ENCODE peak calls at places on chromosomes 2 and 18, in five cellular contexts. Z is fibroblast of mammary gland, U is substantia nigra, C is CD14-positive monocyte, O is foreskin fibroblast. W is an unnamed sample.

GRCh38 chr18:61889541-61889940 is 3.3 kb downstream of the RNF152 start:
- DNase-seq in Z (no peak), U (no peak), C (no peak), O (no peak), W (no peak)

GRCh38 chr2:64932327-64933216 is 56.6 kb upstream of the SLC1A4 start:
- DNase-seq in Z (no peak), U (no peak), C (no peak), O (no peak), W (no peak)

GRCh38 chr2:28499298-28499697 is 3.4 kb downstream of the PLB1 start:
- DNase-seq in Z (no peak), U (no peak), C (no peak), O (no peak), W (no peak)

GRCh38 chr2:181036848-181037603 is 56.6 kb downstream of the UBE2E3 start:
- DNase-seq in Z (peak), U (no peak), C (no peak), O (peak), W (peak)

GRCh38 chr2:165874445-165875039 is 79.0 kb downstream of the TTC21B start:
- DNase-seq in Z (peak), U (no peak), C (no peak), O (peak), W (peak)

GRCh38 chr2:37866535-37866934 is 58.6 kb upstream of the RMDN2 start:
- DNase-seq in Z (no peak), U (no peak), C (no peak), O (no peak), W (no peak)

GRCh38 chr18:3826021-3826420 is 376.0 kb downstream of the TGIF1 start:
- DNase-seq in Z (no peak), U (no peak), C (no peak), O (no peak), W (no peak)

GRCh38 chr2:195535911-195536522 is 121.0 kb upstream of the SLC39A10 start:
- DNase-seq in Z (no peak), U (no peak), C (peak), O (no peak), W (no peak)

GRCh38 chr2:236541008-236541562 is 28.5 kb upstream of the ACKR3 start:
- DNase-seq in Z (no peak), U (no peak), C (no peak), O (no peak), W (peak)

GRCh38 chr18:57404345-57404744 is 30.8 kb upstream of the ONECUT2 start:
- DNase-seq in Z (no peak), U (no peak), C (no peak), O (no peak), W (no peak)

GRCh38 chr2:224101820-224102630 is 62.9 kb upstream of the SERPINE2 start:
- DNase-seq in Z (peak), U (no peak), C (no peak), O (peak), W (peak)

W was measured in choroid plexus epithelial cell.